ENCODE peak calls at places on chromosomes 3 and 15, in four cellular contexts. One of them, this sample, is unnamed.

GRCh38 chr3:187211532-187212274 is 14.4 kb downstream of the RTP1 start:
- DNase-seq in lower lobe of right lung: no peak
- DNase-seq in neuronal stem cell: no peak
- DNase-seq in stimulated activated CD8-positive, alpha-beta memory T cell treated with anti-CD3 and anti-CD28 coated beads, Interleukin-2, amount 100 ng/mL, for 48 hours: no peak
- DNase-seq in this sample: no peak

GRCh38 chr15:78131295-78132021 is at the start of gene CIB2:
- DNase-seq in lower lobe of right lung: peak
- DNase-seq in neuronal stem cell: peak
- DNase-seq in stimulated activated CD8-positive, alpha-beta memory T cell treated with anti-CD3 and anti-CD28 coated beads, Interleukin-2, amount 100 ng/mL, for 48 hours: peak
- DNase-seq in this sample: peak

GRCh38 chr3:190983875-190984274 is 121.4 kb upstream of the GMNC start:
- DNase-seq in lower lobe of right lung: no peak
- DNase-seq in neuronal stem cell: no peak
- DNase-seq in stimulated activated CD8-positive, alpha-beta memory T cell treated with anti-CD3 and anti-CD28 coated beads, Interleukin-2, amount 100 ng/mL, for 48 hours: no peak
- DNase-seq in this sample: no peak

GRCh38 chr3:131277836-131278497 is 103.6 kb upstream of the NUDT16 start:
- DNase-seq in lower lobe of right lung: no peak
- DNase-seq in neuronal stem cell: no peak
- DNase-seq in stimulated activated CD8-positive, alpha-beta memory T cell treated with anti-CD3 and anti-CD28 coated beads, Interleukin-2, amount 100 ng/mL, for 48 hours: no peak
- DNase-seq in this sample: no peak

GRCh38 chr3:179227349-179227748 is 23.6 kb downstream of the KCNMB3 start:
- DNase-seq in lower lobe of right lung: no peak
- DNase-seq in neuronal stem cell: no peak
- DNase-seq in stimulated activated CD8-positive, alpha-beta memory T cell treated with anti-CD3 and anti-CD28 coated beads, Interleukin-2, amount 100 ng/mL, for 48 hours: no peak
- DNase-seq in this sample: no peak

GRCh38 chr3:47908744-47909143 is 105.8 kb downstream of the DHX30 start:
- DNase-seq in lower lobe of right lung: no peak
- DNase-seq in neuronal stem cell: no peak
- DNase-seq in stimulated activated CD8-positive, alpha-beta memory T cell treated with anti-CD3 and anti-CD28 coated beads, Interleukin-2, amount 100 ng/mL, for 48 hours: no peak
- DNase-seq in this sample: no peak

GRCh38 chr15:55856506-55856905 is 113.6 kb upstream of the PRTG start:
- DNase-seq in lower lobe of right lung: no peak
- DNase-seq in neuronal stem cell: no peak
- DNase-seq in stimulated activated CD8-positive, alpha-beta memory T cell treated with anti-CD3 and anti-CD28 coated beads, Interleukin-2, amount 100 ng/mL, for 48 hours: no peak
- DNase-seq in this sample: no peak

GRCh38 chr3:51967384-51968174 is at the start of gene PCBP4:
- DNase-seq in lower lobe of right lung: peak
- DNase-seq in neuronal stem cell: no peak
- DNase-seq in stimulated activated CD8-positive, alpha-beta memory T cell treated with anti-CD3 and anti-CD28 coated beads, Interleukin-2, amount 100 ng/mL, for 48 hours: no peak
- DNase-seq in this sample: peak

GRCh38 chr15:67080900-67081431 is 15.6 kb downstream of the SMAD3 start:
- DNase-seq in lower lobe of right lung: peak
- DNase-seq in neuronal stem cell: no peak
- DNase-seq in stimulated activated CD8-positive, alpha-beta memory T cell treated with anti-CD3 and anti-CD28 coated beads, Interleukin-2, amount 100 ng/mL, for 48 hours: peak
- DNase-seq in this sample: peak

GRCh38 chr15:36263666-36264065 is 315.8 kb upstream of the CDIN1 start:
- DNase-seq in lower lobe of right lung: no peak
- DNase-seq in neuronal stem cell: no peak
- DNase-seq in stimulated activated CD8-positive, alpha-beta memory T cell treated with anti-CD3 and anti-CD28 coated beads, Interleukin-2, amount 100 ng/mL, for 48 hours: no peak
- DNase-seq in this sample: no peak

GRCh38 chr15:51754267-51754666 is 2.9 kb downstream of the TMOD2 start:
- DNase-seq in lower lobe of right lung: no peak
- DNase-seq in neuronal stem cell: no peak
- DNase-seq in stimulated activated CD8-positive, alpha-beta memory T cell treated with anti-CD3 and anti-CD28 coated beads, Interleukin-2, amount 100 ng/mL, for 48 hours: no peak
- DNase-seq in this sample: no peak

GRCh38 chr15:25793354-25794050 is 69.6 kb downstream of the ATP10A start:
- DNase-seq in lower lobe of right lung: no peak
- DNase-seq in neuronal stem cell: no peak
- DNase-seq in stimulated activated CD8-positive, alpha-beta memory T cell treated with anti-CD3 and anti-CD28 coated beads, Interleukin-2, amount 100 ng/mL, for 48 hours: no peak
- DNase-seq in this sample: no peak

GRCh38 chr15:40722934-40723333 is 28.0 kb downstream of the RAD51 start:
- DNase-seq in lower lobe of right lung: no peak
- DNase-seq in neuronal stem cell: no peak
- DNase-seq in stimulated activated CD8-positive, alpha-beta memory T cell treated with anti-CD3 and anti-CD28 coated beads, Interleukin-2, amount 100 ng/mL, for 48 hours: no peak
- DNase-seq in this sample: no peak

GRCh38 chr3:162945626-162946025 is 1449.0 kb downstream of the OTOL1 start:
- DNase-seq in lower lobe of right lung: no peak
- DNase-seq in neuronal stem cell: no peak
- DNase-seq in stimulated activated CD8-positive, alpha-beta memory T cell treated with anti-CD3 and anti-CD28 coated beads, Interleukin-2, amount 100 ng/mL, for 48 hours: no peak
- DNase-seq in this sample: no peak

GRCh38 chr3:30342319-30343060 is 263.9 kb upstream of the TGFBR2 start:
- DNase-seq in lower lobe of right lung: no peak
- DNase-seq in neuronal stem cell: no peak
- DNase-seq in stimulated activated CD8-positive, alpha-beta memory T cell treated with anti-CD3 and anti-CD28 coated beads, Interleukin-2, amount 100 ng/mL, for 48 hours: no peak
- DNase-seq in this sample: no peak

GRCh38 chr3:182710557-182711157 is 82.6 kb upstream of the ATP11B start:
- DNase-seq in lower lobe of right lung: no peak
- DNase-seq in neuronal stem cell: no peak
- DNase-seq in stimulated activated CD8-positive, alpha-beta memory T cell treated with anti-CD3 and anti-CD28 coated beads, Interleukin-2, amount 100 ng/mL, for 48 hours: no peak
- DNase-seq in this sample: no peak

GRCh38 chr3:52574056-52574965 is 37.9 kb downstream of the UQCC5 start:
- DNase-seq in lower lobe of right lung: no peak
- DNase-seq in neuronal stem cell: no peak
- DNase-seq in stimulated activated CD8-positive, alpha-beta memory T cell treated with anti-CD3 and anti-CD28 coated beads, Interleukin-2, amount 100 ng/mL, for 48 hours: no peak
- DNase-seq in this sample: no peak

GRCh38 chr15:31263751-31264533 is 62.7 kb upstream of the KLF13 start:
- DNase-seq in lower lobe of right lung: peak
- DNase-seq in neuronal stem cell: no peak
- DNase-seq in stimulated activated CD8-positive, alpha-beta memory T cell treated with anti-CD3 and anti-CD28 coated beads, Interleukin-2, amount 100 ng/mL, for 48 hours: peak
- DNase-seq in this sample: peak

GRCh38 chr3:113441051-113441770 is at the start of gene CFAP44:
- DNase-seq in lower lobe of right lung: peak
- DNase-seq in neuronal stem cell: peak
- DNase-seq in stimulated activated CD8-positive, alpha-beta memory T cell treated with anti-CD3 and anti-CD28 coated beads, Interleukin-2, amount 100 ng/mL, for 48 hours: peak
- DNase-seq in this sample: peak

GRCh38 chr3:5126586-5126985 is 4.5 kb downstream of the ARL8B start:
- DNase-seq in lower lobe of right lung: no peak
- DNase-seq in neuronal stem cell: no peak
- DNase-seq in stimulated activated CD8-positive, alpha-beta memory T cell treated with anti-CD3 and anti-CD28 coated beads, Interleukin-2, amount 100 ng/mL, for 48 hours: no peak
- DNase-seq in this sample: no peak

GRCh38 chr15:40334541-40334940 is 6.2 kb downstream of the CCDC9B start:
- DNase-seq in lower lobe of right lung: no peak
- DNase-seq in neuronal stem cell: no peak
- DNase-seq in stimulated activated CD8-positive, alpha-beta memory T cell treated with anti-CD3 and anti-CD28 coated beads, Interleukin-2, amount 100 ng/mL, for 48 hours: no peak
- DNase-seq in this sample: no peak

GRCh38 chr3:188417329-188417728 is 263.4 kb downstream of the LPP start:
- DNase-seq in lower lobe of right lung: no peak
- DNase-seq in neuronal stem cell: no peak
- DNase-seq in stimulated activated CD8-positive, alpha-beta memory T cell treated with anti-CD3 and anti-CD28 coated beads, Interleukin-2, amount 100 ng/mL, for 48 hours: no peak
- DNase-seq in this sample: no peak

GRCh38 chr15:99962006-99962561 is 228.8 kb upstream of the LYSMD4 start:
- DNase-seq in lower lobe of right lung: no peak
- DNase-seq in neuronal stem cell: no peak
- DNase-seq in stimulated activated CD8-positive, alpha-beta memory T cell treated with anti-CD3 and anti-CD28 coated beads, Interleukin-2, amount 100 ng/mL, for 48 hours: no peak
- DNase-seq in this sample: no peak

GRCh38 chr3:21785765-21786453 is 34.9 kb upstream of the ZNF385D start:
- DNase-seq in lower lobe of right lung: no peak
- DNase-seq in neuronal stem cell: no peak
- DNase-seq in stimulated activated CD8-positive, alpha-beta memory T cell treated with anti-CD3 and anti-CD28 coated beads, Interleukin-2, amount 100 ng/mL, for 48 hours: no peak
- DNase-seq in this sample: no peak

GRCh38 chr3:168124791-168125190 is 29.1 kb upstream of the GOLIM4 start:
- DNase-seq in lower lobe of right lung: no peak
- DNase-seq in neuronal stem cell: no peak
- DNase-seq in stimulated activated CD8-positive, alpha-beta memory T cell treated with anti-CD3 and anti-CD28 coated beads, Interleukin-2, amount 100 ng/mL, for 48 hours: no peak
- DNase-seq in this sample: no peak

GRCh38 chr15:74950078-74951000 is 6.2 kb downstream of the RPP25 start:
- DNase-seq in lower lobe of right lung: no peak
- DNase-seq in neuronal stem cell: peak
- DNase-seq in stimulated activated CD8-positive, alpha-beta memory T cell treated with anti-CD3 and anti-CD28 coated beads, Interleukin-2, amount 100 ng/mL, for 48 hours: peak
- DNase-seq in this sample: no peak

GRCh38 chr3:32469151-32469874 is 33.3 kb downstream of the CMTM6 start:
- DNase-seq in lower lobe of right lung: no peak
- DNase-seq in neuronal stem cell: no peak
- DNase-seq in stimulated activated CD8-positive, alpha-beta memory T cell treated with anti-CD3 and anti-CD28 coated beads, Interleukin-2, amount 100 ng/mL, for 48 hours: no peak
- DNase-seq in this sample: no peak

GRCh38 chr3:184761976-184762375 is 50.0 kb upstream of the VPS8 start:
- DNase-seq in lower lobe of right lung: no peak
- DNase-seq in neuronal stem cell: no peak
- DNase-seq in stimulated activated CD8-positive, alpha-beta memory T cell treated with anti-CD3 and anti-CD28 coated beads, Interleukin-2, amount 100 ng/mL, for 48 hours: no peak
- DNase-seq in this sample: peak

GRCh38 chr3:58749948-58750347 is 83.4 kb upstream of the FAM3D start:
- DNase-seq in lower lobe of right lung: no peak
- DNase-seq in neuronal stem cell: no peak
- DNase-seq in stimulated activated CD8-positive, alpha-beta memory T cell treated with anti-CD3 and anti-CD28 coated beads, Interleukin-2, amount 100 ng/mL, for 48 hours: no peak
- DNase-seq in this sample: no peak

GRCh38 chr3:130490246-130490645 is 26.7 kb upstream of the COL6A6 start:
- DNase-seq in lower lobe of right lung: no peak
- DNase-seq in neuronal stem cell: no peak
- DNase-seq in stimulated activated CD8-positive, alpha-beta memory T cell treated with anti-CD3 and anti-CD28 coated beads, Interleukin-2, amount 100 ng/mL, for 48 hours: no peak
- DNase-seq in this sample: no peak

GRCh38 chr15:74408385-74408784 is 25.4 kb downstream of the SEMA7A start:
- DNase-seq in lower lobe of right lung: no peak
- DNase-seq in neuronal stem cell: no peak
- DNase-seq in stimulated activated CD8-positive, alpha-beta memory T cell treated with anti-CD3 and anti-CD28 coated beads, Interleukin-2, amount 100 ng/mL, for 48 hours: no peak
- DNase-seq in this sample: no peak